ENCODE peak calls at places on chromosomes 5 and 9, in eight cellular contexts. One of them, this sample, is unnamed.

GRCh38 chr5:123500476-123500875 is 11.5 kb upstream of the CSNK1G3 start:
- DNase-seq in esophagus squamous epithelium: no peak
- DNase-seq in T-cell: no peak
- DNase-seq in EH: peak
- DNase-seq in T47D: no peak
- DNase-seq in endodermal cell: no peak
- DNase-seq in psoas muscle: no peak
- DNase-seq in brain microvascular endothelial cell: no peak
- DNase-seq in this sample: no peak

GRCh38 chr5:132050136-132050535 is 10.3 kb upstream of the IL3 start:
- DNase-seq in esophagus squamous epithelium: no peak
- DNase-seq in T-cell: no peak
- DNase-seq in EH: no peak
- DNase-seq in T47D: no peak
- DNase-seq in endodermal cell: no peak
- DNase-seq in psoas muscle: peak
- DNase-seq in brain microvascular endothelial cell: no peak
- DNase-seq in this sample: no peak

GRCh38 chr5:88883059-88883565 is at the start of gene MEF2C:
- DNase-seq in esophagus squamous epithelium: peak
- DNase-seq in T-cell: no peak
- DNase-seq in EH: peak
- DNase-seq in T47D: peak
- DNase-seq in endodermal cell: peak
- DNase-seq in psoas muscle: peak
- DNase-seq in brain microvascular endothelial cell: peak
- DNase-seq in this sample: peak

GRCh38 chr5:141135030-141135717 is at the start of gene PCDHB5:
- DNase-seq in esophagus squamous epithelium: no peak
- DNase-seq in T-cell: no peak
- DNase-seq in EH: no peak
- DNase-seq in T47D: peak
- DNase-seq in endodermal cell: peak
- DNase-seq in psoas muscle: no peak
- DNase-seq in brain microvascular endothelial cell: no peak
- DNase-seq in this sample: no peak

GRCh38 chr5:93573627-93573974 is 7.4 kb downstream of the NR2F1-AS1 start:
- DNase-seq in esophagus squamous epithelium: no peak
- DNase-seq in T-cell: no peak
- DNase-seq in EH: no peak
- DNase-seq in T47D: no peak
- DNase-seq in endodermal cell: no peak
- DNase-seq in psoas muscle: no peak
- DNase-seq in brain microvascular endothelial cell: no peak
- DNase-seq in this sample: no peak

GRCh38 chr5:143509758-143510221 is 106.3 kb upstream of the NR3C1 start:
- DNase-seq in esophagus squamous epithelium: no peak
- DNase-seq in T-cell: no peak
- DNase-seq in EH: no peak
- DNase-seq in T47D: no peak
- DNase-seq in endodermal cell: no peak
- DNase-seq in psoas muscle: no peak
- DNase-seq in brain microvascular endothelial cell: no peak
- DNase-seq in this sample: no peak

GRCh38 chr9:88966894-88967676 is 24.2 kb upstream of the S1PR3 start:
- DNase-seq in esophagus squamous epithelium: no peak
- DNase-seq in T-cell: no peak
- DNase-seq in EH: no peak
- DNase-seq in T47D: no peak
- DNase-seq in endodermal cell: no peak
- DNase-seq in psoas muscle: no peak
- DNase-seq in brain microvascular endothelial cell: no peak
- DNase-seq in this sample: no peak

GRCh38 chr9:126688617-126689016 is 74.9 kb downstream of the LMX1B start:
- DNase-seq in esophagus squamous epithelium: no peak
- DNase-seq in T-cell: no peak
- DNase-seq in EH: no peak
- DNase-seq in T47D: no peak
- DNase-seq in endodermal cell: peak
- DNase-seq in psoas muscle: no peak
- DNase-seq in brain microvascular endothelial cell: no peak
- DNase-seq in this sample: no peak

GRCh38 chr5:173303878-173304590 is 24.2 kb downstream of the STC2 start:
- DNase-seq in esophagus squamous epithelium: no peak
- DNase-seq in T-cell: no peak
- DNase-seq in EH: peak
- DNase-seq in T47D: peak
- DNase-seq in endodermal cell: peak
- DNase-seq in psoas muscle: no peak
- DNase-seq in brain microvascular endothelial cell: no peak
- DNase-seq in this sample: no peak

GRCh38 chr5:93925321-93925720 is 183.9 kb upstream of the POU5F2 start:
- DNase-seq in esophagus squamous epithelium: no peak
- DNase-seq in T-cell: no peak
- DNase-seq in EH: peak
- DNase-seq in T47D: no peak
- DNase-seq in endodermal cell: no peak
- DNase-seq in psoas muscle: no peak
- DNase-seq in brain microvascular endothelial cell: no peak
- DNase-seq in this sample: no peak

GRCh38 chr9:133471551-133472276 is 7.2 kb downstream of the SLC2A6 start:
- DNase-seq in esophagus squamous epithelium: no peak
- DNase-seq in T-cell: no peak
- DNase-seq in EH: no peak
- DNase-seq in T47D: no peak
- DNase-seq in endodermal cell: no peak
- DNase-seq in psoas muscle: no peak
- DNase-seq in brain microvascular endothelial cell: no peak
- DNase-seq in this sample: no peak

GRCh38 chr5:133467325-133467700 is 145.0 kb downstream of the FSTL4 start:
- DNase-seq in esophagus squamous epithelium: no peak
- DNase-seq in T-cell: peak
- DNase-seq in EH: no peak
- DNase-seq in T47D: no peak
- DNase-seq in endodermal cell: peak
- DNase-seq in psoas muscle: no peak
- DNase-seq in brain microvascular endothelial cell: no peak
- DNase-seq in this sample: no peak

GRCh38 chr5:135320718-135321484 is 78.1 kb downstream of the MACROH2A1 start:
- DNase-seq in esophagus squamous epithelium: no peak
- DNase-seq in T-cell: no peak
- DNase-seq in EH: no peak
- DNase-seq in T47D: no peak
- DNase-seq in endodermal cell: peak
- DNase-seq in psoas muscle: no peak
- DNase-seq in brain microvascular endothelial cell: no peak
- DNase-seq in this sample: no peak

GRCh38 chr9:92414566-92414965 is 9.7 kb downstream of the OMD start:
- DNase-seq in esophagus squamous epithelium: no peak
- DNase-seq in T-cell: no peak
- DNase-seq in EH: no peak
- DNase-seq in T47D: no peak
- DNase-seq in endodermal cell: no peak
- DNase-seq in psoas muscle: no peak
- DNase-seq in brain microvascular endothelial cell: no peak
- DNase-seq in this sample: no peak

GRCh38 chr5:135535820-135536801 is at the start of gene NEUROG1:
- DNase-seq in esophagus squamous epithelium: no peak
- DNase-seq in T-cell: no peak
- DNase-seq in EH: no peak
- DNase-seq in T47D: peak
- DNase-seq in endodermal cell: peak
- DNase-seq in psoas muscle: no peak
- DNase-seq in brain microvascular endothelial cell: no peak
- DNase-seq in this sample: no peak

GRCh38 chr9:70130266-70130665 is 86.6 kb downstream of the MAMDC2 start:
- DNase-seq in esophagus squamous epithelium: no peak
- DNase-seq in T-cell: no peak
- DNase-seq in EH: no peak
- DNase-seq in T47D: peak
- DNase-seq in endodermal cell: no peak
- DNase-seq in psoas muscle: no peak
- DNase-seq in brain microvascular endothelial cell: no peak
- DNase-seq in this sample: no peak

GRCh38 chr5:56215019-56215830 is 17.9 kb downstream of the ANKRD55 start:
- DNase-seq in esophagus squamous epithelium: no peak
- DNase-seq in T-cell: no peak
- DNase-seq in EH: no peak
- DNase-seq in T47D: no peak
- DNase-seq in endodermal cell: no peak
- DNase-seq in psoas muscle: no peak
- DNase-seq in brain microvascular endothelial cell: no peak
- DNase-seq in this sample: no peak

GRCh38 chr5:113490317-113490716 is 2.1 kb upstream of the MCC start:
- DNase-seq in esophagus squamous epithelium: no peak
- DNase-seq in T-cell: no peak
- DNase-seq in EH: no peak
- DNase-seq in T47D: no peak
- DNase-seq in endodermal cell: no peak
- DNase-seq in psoas muscle: no peak
- DNase-seq in brain microvascular endothelial cell: no peak
- DNase-seq in this sample: no peak

GRCh38 chr9:137394866-137395665 is 27.9 kb downstream of the EXD3 start:
- DNase-seq in esophagus squamous epithelium: no peak
- DNase-seq in T-cell: no peak
- DNase-seq in EH: no peak
- DNase-seq in T47D: no peak
- DNase-seq in endodermal cell: no peak
- DNase-seq in psoas muscle: no peak
- DNase-seq in brain microvascular endothelial cell: no peak
- DNase-seq in this sample: no peak

GRCh38 chr5:140175367-140176027 is 509 bp downstream of the CYSTM1 start:
- DNase-seq in esophagus squamous epithelium: no peak
- DNase-seq in T-cell: peak
- DNase-seq in EH: peak
- DNase-seq in T47D: peak
- DNase-seq in endodermal cell: peak
- DNase-seq in psoas muscle: peak
- DNase-seq in brain microvascular endothelial cell: peak
- DNase-seq in this sample: no peak

GRCh38 chr5:143402464-143403356 is 776 bp downstream of the NR3C1 start:
- DNase-seq in esophagus squamous epithelium: peak
- DNase-seq in T-cell: peak
- DNase-seq in EH: peak
- DNase-seq in T47D: peak
- DNase-seq in endodermal cell: peak
- DNase-seq in psoas muscle: peak
- DNase-seq in brain microvascular endothelial cell: peak
- DNase-seq in this sample: no peak

GRCh38 chr9:135811796-135812195 is 95.5 kb downstream of the CAMSAP1 start:
- DNase-seq in esophagus squamous epithelium: no peak
- DNase-seq in T-cell: no peak
- DNase-seq in EH: peak
- DNase-seq in T47D: no peak
- DNase-seq in endodermal cell: no peak
- DNase-seq in psoas muscle: no peak
- DNase-seq in brain microvascular endothelial cell: no peak
- DNase-seq in this sample: no peak

GRCh38 chr5:80960531-80961375 is 590 bp downstream of the RASGRF2 start:
- DNase-seq in esophagus squamous epithelium: no peak
- DNase-seq in T-cell: peak
- DNase-seq in EH: peak
- DNase-seq in T47D: no peak
- DNase-seq in endodermal cell: peak
- DNase-seq in psoas muscle: no peak
- DNase-seq in brain microvascular endothelial cell: no peak
- DNase-seq in this sample: no peak

GRCh38 chr9:32841314-32841713 is 58.0 kb downstream of the TMEM215 start:
- DNase-seq in esophagus squamous epithelium: no peak
- DNase-seq in T-cell: no peak
- DNase-seq in EH: no peak
- DNase-seq in T47D: no peak
- DNase-seq in endodermal cell: no peak
- DNase-seq in psoas muscle: no peak
- DNase-seq in brain microvascular endothelial cell: no peak
- DNase-seq in this sample: no peak

This sample was measured in smooth muscle cell of the brain vasculature.